ENCODE peak calls at places on chromosomes 3 and 15, in eight cellular contexts. One of them, this sample, is unnamed.

GRCh38 chr3:8538904-8539303 is 37.3 kb downstream of the LMCD1 start:
- DNase-seq in AG04449: no peak
- DNase-seq in OCI-LY7: no peak
- DNase-seq in lower lobe of right lung: no peak
- DNase-seq in CD4-positive, alpha-beta memory T cell: no peak
- DNase-seq in Peyer's patch: no peak
- DNase-seq in HFF-Myc: no peak
- DNase-seq in uterus: no peak
- DNase-seq in this sample: no peak

GRCh38 chr3:136193273-136194043 is 2.7 kb downstream of the MSL2 start:
- DNase-seq in OCI-LY7: peak
- DNase-seq in Peyer's patch: no peak
- DNase-seq in uterus: no peak
- DNase-seq in HFF-Myc: no peak
- DNase-seq in CD4-positive, alpha-beta memory T cell: no peak
- DNase-seq in AG04449: no peak
- DNase-seq in lower lobe of right lung: no peak
- DNase-seq in this sample: no peak

GRCh38 chr3:165185707-165186327 is 10.4 kb downstream of the SLITRK3 start:
- DNase-seq in uterus: peak
- DNase-seq in HFF-Myc: peak
- DNase-seq in AG04449: no peak
- DNase-seq in OCI-LY7: peak
- DNase-seq in CD4-positive, alpha-beta memory T cell: peak
- DNase-seq in Peyer's patch: no peak
- DNase-seq in lower lobe of right lung: peak
- DNase-seq in this sample: no peak

GRCh38 chr3:141401584-141402475 is 33.5 kb downstream of the ZBTB38 start:
- DNase-seq in lower lobe of right lung: peak
- DNase-seq in CD4-positive, alpha-beta memory T cell: peak
- DNase-seq in uterus: peak
- DNase-seq in AG04449: no peak
- DNase-seq in Peyer's patch: peak
- DNase-seq in OCI-LY7: no peak
- DNase-seq in HFF-Myc: no peak
- DNase-seq in this sample: no peak

GRCh38 chr3:170768334-170768801 is 101.6 kb downstream of the RPL22L1 start:
- DNase-seq in OCI-LY7: no peak
- DNase-seq in HFF-Myc: no peak
- DNase-seq in AG04449: no peak
- DNase-seq in uterus: no peak
- DNase-seq in lower lobe of right lung: no peak
- DNase-seq in CD4-positive, alpha-beta memory T cell: no peak
- DNase-seq in Peyer's patch: no peak
- DNase-seq in this sample: no peak

GRCh38 chr3:143482106-143483088 is 362.8 kb downstream of the CHST2 start:
- DNase-seq in CD4-positive, alpha-beta memory T cell: no peak
- DNase-seq in lower lobe of right lung: no peak
- DNase-seq in AG04449: no peak
- DNase-seq in OCI-LY7: no peak
- DNase-seq in uterus: no peak
- DNase-seq in HFF-Myc: no peak
- DNase-seq in Peyer's patch: no peak
- DNase-seq in this sample: peak

GRCh38 chr15:58355352-58355964 is 76.3 kb upstream of the LIPC start:
- DNase-seq in Peyer's patch: no peak
- DNase-seq in OCI-LY7: peak
- DNase-seq in CD4-positive, alpha-beta memory T cell: no peak
- DNase-seq in uterus: no peak
- DNase-seq in HFF-Myc: no peak
- DNase-seq in AG04449: no peak
- DNase-seq in lower lobe of right lung: no peak
- DNase-seq in this sample: no peak

GRCh38 chr3:37995652-37996641 is 5.4 kb downstream of the VILL start:
- DNase-seq in HFF-Myc: no peak
- DNase-seq in Peyer's patch: no peak
- DNase-seq in CD4-positive, alpha-beta memory T cell: peak
- DNase-seq in lower lobe of right lung: no peak
- DNase-seq in AG04449: no peak
- DNase-seq in OCI-LY7: no peak
- DNase-seq in uterus: no peak
- DNase-seq in this sample: no peak

GRCh38 chr3:76552653-76553052 is 487.2 kb upstream of the ROBO2 start:
- DNase-seq in Peyer's patch: no peak
- DNase-seq in OCI-LY7: no peak
- DNase-seq in uterus: no peak
- DNase-seq in HFF-Myc: no peak
- DNase-seq in AG04449: no peak
- DNase-seq in CD4-positive, alpha-beta memory T cell: no peak
- DNase-seq in lower lobe of right lung: no peak
- DNase-seq in this sample: no peak

GRCh38 chr3:197541756-197542539 is 13.8 kb downstream of the BDH1 start:
- DNase-seq in Peyer's patch: no peak
- DNase-seq in AG04449: no peak
- DNase-seq in lower lobe of right lung: no peak
- DNase-seq in OCI-LY7: no peak
- DNase-seq in HFF-Myc: peak
- DNase-seq in CD4-positive, alpha-beta memory T cell: no peak
- DNase-seq in uterus: no peak
- DNase-seq in this sample: peak

GRCh38 chr15:42788725-42789124 is 51.8 kb upstream of the CDAN1 start:
- DNase-seq in OCI-LY7: no peak
- DNase-seq in AG04449: no peak
- DNase-seq in HFF-Myc: no peak
- DNase-seq in uterus: no peak
- DNase-seq in lower lobe of right lung: no peak
- DNase-seq in CD4-positive, alpha-beta memory T cell: no peak
- DNase-seq in Peyer's patch: no peak
- DNase-seq in this sample: no peak

GRCh38 chr3:180284331-180285110 is 247.8 kb upstream of the PEX5L start:
- DNase-seq in HFF-Myc: no peak
- DNase-seq in lower lobe of right lung: no peak
- DNase-seq in AG04449: no peak
- DNase-seq in uterus: no peak
- DNase-seq in OCI-LY7: no peak
- DNase-seq in Peyer's patch: no peak
- DNase-seq in CD4-positive, alpha-beta memory T cell: no peak
- DNase-seq in this sample: no peak

GRCh38 chr3:183664913-183665381 is 29.5 kb downstream of the KLHL24 start:
- DNase-seq in HFF-Myc: peak
- DNase-seq in uterus: no peak
- DNase-seq in lower lobe of right lung: no peak
- DNase-seq in AG04449: peak
- DNase-seq in CD4-positive, alpha-beta memory T cell: no peak
- DNase-seq in Peyer's patch: no peak
- DNase-seq in OCI-LY7: no peak
- DNase-seq in this sample: no peak

GRCh38 chr3:122681294-122682015 is 816 bp downstream of the PARP14 start:
- DNase-seq in Peyer's patch: no peak
- DNase-seq in CD4-positive, alpha-beta memory T cell: no peak
- DNase-seq in AG04449: no peak
- DNase-seq in HFF-Myc: no peak
- DNase-seq in lower lobe of right lung: no peak
- DNase-seq in uterus: peak
- DNase-seq in OCI-LY7: no peak
- DNase-seq in this sample: no peak

DNA sequence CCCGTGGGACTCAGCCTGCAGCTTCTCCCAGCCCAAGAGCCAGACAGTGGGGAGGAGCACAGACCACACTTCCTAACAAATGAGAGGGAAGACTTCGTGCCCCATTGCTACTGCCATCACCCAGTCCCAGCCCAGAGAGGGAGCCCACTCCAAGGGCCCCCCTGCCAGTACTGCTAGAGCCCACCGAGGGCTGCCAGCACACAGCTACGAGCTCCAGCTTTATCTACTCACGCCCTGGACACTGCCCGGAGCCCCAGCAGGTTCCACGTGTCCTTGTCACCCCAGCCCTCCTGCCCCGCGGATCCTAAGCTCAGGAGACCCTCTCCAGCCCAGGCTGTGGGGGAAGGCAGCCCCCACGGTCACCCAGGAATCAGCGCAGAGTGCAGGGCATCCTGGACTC is 1.9 kb downstream of the GOLGA8A start:
- DNase-seq in Peyer's patch: no peak
- DNase-seq in OCI-LY7: no peak
- DNase-seq in AG04449: no peak
- DNase-seq in HFF-Myc: no peak
- DNase-seq in lower lobe of right lung: no peak
- DNase-seq in uterus: no peak
- DNase-seq in CD4-positive, alpha-beta memory T cell: no peak
- DNase-seq in this sample: no peak
- H3K4me3 ChIP-seq in Peyer's patch: no peak
- H3K4me3 ChIP-seq in OCI-LY7: no peak
- H3K4me3 ChIP-seq in AG04449: peak
- H3K4me3 ChIP-seq in HFF-Myc: peak
- H3K4me3 ChIP-seq in lower lobe of right lung: no peak
- H3K4me3 ChIP-seq in uterus: no peak
- H3K4me3 ChIP-seq in CD4-positive, alpha-beta memory T cell: no peak
- H3K4me3 ChIP-seq in this sample: no peak

GRCh38 chr15:80061581-80061980 is 2.1 kb downstream of the ZFAND6 start:
- DNase-seq in Peyer's patch: no peak
- DNase-seq in HFF-Myc: no peak
- DNase-seq in AG04449: no peak
- DNase-seq in CD4-positive, alpha-beta memory T cell: no peak
- DNase-seq in uterus: no peak
- DNase-seq in OCI-LY7: no peak
- DNase-seq in lower lobe of right lung: no peak
- DNase-seq in this sample: no peak
- H3K4me3 ChIP-seq in Peyer's patch: no peak
- H3K4me3 ChIP-seq in HFF-Myc: peak
- H3K4me3 ChIP-seq in AG04449: no peak
- H3K4me3 ChIP-seq in CD4-positive, alpha-beta memory T cell: no peak
- H3K4me3 ChIP-seq in uterus: no peak
- H3K4me3 ChIP-seq in OCI-LY7: peak
- H3K4me3 ChIP-seq in lower lobe of right lung: peak
- H3K4me3 ChIP-seq in this sample: peak

GRCh38 chr3:152707314-152707713 is 127.6 kb upstream of the P2RY1 start:
- DNase-seq in AG04449: no peak
- DNase-seq in OCI-LY7: no peak
- DNase-seq in lower lobe of right lung: no peak
- DNase-seq in CD4-positive, alpha-beta memory T cell: no peak
- DNase-seq in HFF-Myc: no peak
- DNase-seq in uterus: no peak
- DNase-seq in Peyer's patch: no peak
- DNase-seq in this sample: no peak
- H3K4me3 ChIP-seq in AG04449: no peak
- H3K4me3 ChIP-seq in OCI-LY7: no peak
- H3K4me3 ChIP-seq in lower lobe of right lung: no peak
- H3K4me3 ChIP-seq in CD4-positive, alpha-beta memory T cell: no peak
- H3K4me3 ChIP-seq in HFF-Myc: no peak
- H3K4me3 ChIP-seq in uterus: no peak
- H3K4me3 ChIP-seq in Peyer's patch: no peak
- H3K4me3 ChIP-seq in this sample: no peak

GRCh38 chr3:69384379-69384778 is 1.5 kb downstream of the FRMD4B start:
- DNase-seq in uterus: no peak
- DNase-seq in Peyer's patch: no peak
- DNase-seq in HFF-Myc: no peak
- DNase-seq in AG04449: no peak
- DNase-seq in CD4-positive, alpha-beta memory T cell: no peak
- DNase-seq in lower lobe of right lung: no peak
- DNase-seq in OCI-LY7: no peak
- DNase-seq in this sample: no peak

GRCh38 chr3:69385723-69386483 is at the start of gene FRMD4B:
- DNase-seq in HFF-Myc: no peak
- DNase-seq in AG04449: no peak
- DNase-seq in OCI-LY7: no peak
- DNase-seq in CD4-positive, alpha-beta memory T cell: peak
- DNase-seq in lower lobe of right lung: peak
- DNase-seq in uterus: peak
- DNase-seq in Peyer's patch: peak
- DNase-seq in this sample: peak

GRCh38 chr3:69388241-69388640 is 2.4 kb upstream of the FRMD4B start:
- DNase-seq in CD4-positive, alpha-beta memory T cell: no peak
- DNase-seq in uterus: no peak
- DNase-seq in OCI-LY7: no peak
- DNase-seq in AG04449: no peak
- DNase-seq in HFF-Myc: no peak
- DNase-seq in lower lobe of right lung: no peak
- DNase-seq in Peyer's patch: no peak
- DNase-seq in this sample: no peak

GRCh38 chr3:69386535-69387385 is 872 bp upstream of the FRMD4B start:
- DNase-seq in HFF-Myc: no peak
- DNase-seq in AG04449: no peak
- DNase-seq in lower lobe of right lung: no peak
- DNase-seq in CD4-positive, alpha-beta memory T cell: no peak
- DNase-seq in uterus: no peak
- DNase-seq in OCI-LY7: no peak
- DNase-seq in Peyer's patch: no peak
- DNase-seq in this sample: no peak

GRCh38 chr3:69385033-69385722 is 710 bp downstream of the FRMD4B start:
- DNase-seq in AG04449: no peak
- DNase-seq in HFF-Myc: no peak
- DNase-seq in lower lobe of right lung: no peak
- DNase-seq in Peyer's patch: no peak
- DNase-seq in OCI-LY7: no peak
- DNase-seq in uterus: no peak
- DNase-seq in CD4-positive, alpha-beta memory T cell: no peak
- DNase-seq in this sample: no peak
- H3K4me3 ChIP-seq in AG04449: peak
- H3K4me3 ChIP-seq in HFF-Myc: peak
- H3K4me3 ChIP-seq in lower lobe of right lung: peak
- H3K4me3 ChIP-seq in Peyer's patch: peak
- H3K4me3 ChIP-seq in OCI-LY7: no peak
- H3K4me3 ChIP-seq in uterus: peak
- H3K4me3 ChIP-seq in CD4-positive, alpha-beta memory T cell: no peak
- H3K4me3 ChIP-seq in this sample: peak

This sample was measured in gastrocnemius medialis.